ENCODE peak calls at places on chromosome 14, in seven cellular contexts. One of them, this sample, is unnamed. For H3K36me3, the result is how much of the 10 kb centered on the place peaks cover.

GRCh38 chr14:93032301-93032929 is 83.3 kb downstream of the ITPK1 start:
- DNase-seq in transverse colon: no peak
- DNase-seq in tibial nerve: no peak
- DNase-seq in cardiac muscle cell: no peak
- DNase-seq in RWPE2: no peak
- DNase-seq in CD8-positive, alpha-beta T cell: no peak
- DNase-seq in astrocyte: no peak
- DNase-seq in this sample: no peak

GRCh38 chr14:68375371-68375770 is 417.5 kb downstream of the ZFP36L1 start:
- DNase-seq in transverse colon: no peak
- DNase-seq in tibial nerve: no peak
- DNase-seq in cardiac muscle cell: no peak
- DNase-seq in RWPE2: no peak
- DNase-seq in CD8-positive, alpha-beta T cell: no peak
- DNase-seq in astrocyte: no peak
- DNase-seq in this sample: no peak

GRCh38 chr14:51676549-51676948 is 24.8 kb downstream of the FRMD6 start:
- DNase-seq in transverse colon: no peak
- DNase-seq in tibial nerve: no peak
- DNase-seq in cardiac muscle cell: peak
- DNase-seq in RWPE2: no peak
- DNase-seq in CD8-positive, alpha-beta T cell: no peak
- DNase-seq in astrocyte: no peak
- DNase-seq in this sample: no peak

GRCh38 chr14:30768791-30769190 is 105.6 kb upstream of the COCH start:
- DNase-seq in transverse colon: no peak
- DNase-seq in tibial nerve: no peak
- DNase-seq in cardiac muscle cell: no peak
- DNase-seq in RWPE2: no peak
- DNase-seq in CD8-positive, alpha-beta T cell: no peak
- DNase-seq in astrocyte: no peak
- DNase-seq in this sample: no peak

GRCh38 chr14:37592288-37593274 is 2.5 kb downstream of the FOXA1 start:
- DNase-seq in transverse colon: peak
- DNase-seq in tibial nerve: no peak
- DNase-seq in cardiac muscle cell: no peak
- DNase-seq in RWPE2: peak
- DNase-seq in CD8-positive, alpha-beta T cell: no peak
- DNase-seq in astrocyte: no peak
- DNase-seq in this sample: no peak

GRCh38 chr14:53260286-53260685 is 107.2 kb upstream of the DDHD1 start:
- DNase-seq in transverse colon: no peak
- DNase-seq in tibial nerve: no peak
- DNase-seq in cardiac muscle cell: no peak
- DNase-seq in RWPE2: no peak
- DNase-seq in CD8-positive, alpha-beta T cell: no peak
- DNase-seq in astrocyte: no peak
- DNase-seq in this sample: no peak

GRCh38 chr14:83294941-83295340 is 1761.3 kb upstream of the SEL1L start:
- DNase-seq in transverse colon: no peak
- DNase-seq in tibial nerve: no peak
- DNase-seq in cardiac muscle cell: peak
- DNase-seq in RWPE2: no peak
- DNase-seq in CD8-positive, alpha-beta T cell: no peak
- DNase-seq in astrocyte: peak
- DNase-seq in this sample: peak

GRCh38 chr14:59919582-59920377 is at the start of gene LRRC9:
- DNase-seq in transverse colon: peak
- DNase-seq in tibial nerve: no peak
- DNase-seq in cardiac muscle cell: peak
- DNase-seq in RWPE2: peak
- DNase-seq in CD8-positive, alpha-beta T cell: peak
- DNase-seq in astrocyte: peak
- DNase-seq in this sample: peak

GRCh38 chr14:52974406-52974805 is 23.6 kb upstream of the FERMT2 start:
- DNase-seq in transverse colon: no peak
- DNase-seq in tibial nerve: no peak
- DNase-seq in cardiac muscle cell: no peak
- DNase-seq in RWPE2: no peak
- DNase-seq in CD8-positive, alpha-beta T cell: no peak
- DNase-seq in astrocyte: no peak
- DNase-seq in this sample: no peak

GRCh38 chr14:51004352-51004800 is 60.1 kb upstream of the PYGL start:
- DNase-seq in transverse colon: peak
- DNase-seq in tibial nerve: no peak
- DNase-seq in cardiac muscle cell: no peak
- DNase-seq in RWPE2: no peak
- DNase-seq in CD8-positive, alpha-beta T cell: no peak
- DNase-seq in astrocyte: no peak
- DNase-seq in this sample: no peak

GRCh38 chr14:60760648-60761364 is 26.2 kb downstream of the MNAT1 start:
- DNase-seq in transverse colon: no peak
- DNase-seq in tibial nerve: no peak
- DNase-seq in cardiac muscle cell: no peak
- DNase-seq in RWPE2: no peak
- DNase-seq in CD8-positive, alpha-beta T cell: no peak
- DNase-seq in astrocyte: no peak
- DNase-seq in this sample: no peak

GRCh38 chr14:50082784-50083466 is 33.4 kb downstream of the VCPKMT start:
- DNase-seq in transverse colon: peak
- DNase-seq in tibial nerve: no peak
- DNase-seq in cardiac muscle cell: no peak
- DNase-seq in RWPE2: no peak
- DNase-seq in CD8-positive, alpha-beta T cell: peak
- DNase-seq in astrocyte: peak
- DNase-seq in this sample: no peak

GRCh38 chr14:60563113-60563512 is 54.2 kb downstream of the SIX6 start:
- DNase-seq in transverse colon: no peak
- DNase-seq in tibial nerve: no peak
- DNase-seq in cardiac muscle cell: peak
- DNase-seq in RWPE2: no peak
- DNase-seq in CD8-positive, alpha-beta T cell: no peak
- DNase-seq in astrocyte: peak
- DNase-seq in this sample: no peak

GRCh38 chr14:50714452-50715073 is 46.5 kb upstream of the SAV1 start:
- DNase-seq in transverse colon: no peak
- DNase-seq in tibial nerve: peak
- DNase-seq in cardiac muscle cell: peak
- DNase-seq in RWPE2: no peak
- DNase-seq in CD8-positive, alpha-beta T cell: no peak
- DNase-seq in astrocyte: peak
- DNase-seq in this sample: no peak

GRCh38 chr14:91517013-91517412 is 6.9 kb upstream of the PPP4R3A start:
- DNase-seq in transverse colon: no peak
- DNase-seq in tibial nerve: no peak
- DNase-seq in cardiac muscle cell: no peak
- DNase-seq in RWPE2: no peak
- DNase-seq in CD8-positive, alpha-beta T cell: no peak
- DNase-seq in astrocyte: no peak
- DNase-seq in this sample: no peak

GRCh38 chr14:58899317-58899713 is 261.6 kb downstream of the DACT1 start:
- DNase-seq in transverse colon: no peak
- DNase-seq in tibial nerve: no peak
- DNase-seq in cardiac muscle cell: peak
- DNase-seq in RWPE2: no peak
- DNase-seq in CD8-positive, alpha-beta T cell: no peak
- DNase-seq in astrocyte: peak
- DNase-seq in this sample: no peak

GRCh38 chr14:41873379-41874034 is 266.8 kb downstream of the LRFN5 start:
- DNase-seq in transverse colon: no peak
- DNase-seq in tibial nerve: no peak
- DNase-seq in cardiac muscle cell: peak
- DNase-seq in RWPE2: no peak
- DNase-seq in CD8-positive, alpha-beta T cell: no peak
- DNase-seq in astrocyte: peak
- DNase-seq in this sample: no peak

GRCh38 chr14:89773644-89774316 is 180.8 kb downstream of the EFCAB11 start:
- DNase-seq in transverse colon: peak
- DNase-seq in tibial nerve: no peak
- DNase-seq in cardiac muscle cell: peak
- DNase-seq in RWPE2: no peak
- DNase-seq in CD8-positive, alpha-beta T cell: peak
- DNase-seq in astrocyte: peak
- DNase-seq in this sample: peak
- H3K27ac ChIP-seq in transverse colon: no peak
- H3K27ac ChIP-seq in tibial nerve: no peak
- H3K27ac ChIP-seq in cardiac muscle cell: no peak
- H3K27ac ChIP-seq in RWPE2: no peak
- H3K27ac ChIP-seq in CD8-positive, alpha-beta T cell: no peak
- H3K27ac ChIP-seq in astrocyte: no peak
- H3K27ac ChIP-seq in this sample: no peak

GRCh38 chr14:55807992-55808391 is 228.0 kb downstream of the KTN1 start:
- DNase-seq in transverse colon: no peak
- DNase-seq in tibial nerve: no peak
- DNase-seq in cardiac muscle cell: no peak
- DNase-seq in RWPE2: no peak
- DNase-seq in CD8-positive, alpha-beta T cell: no peak
- DNase-seq in astrocyte: no peak
- DNase-seq in this sample: no peak
- H3K4me3 ChIP-seq in transverse colon: no peak
- H3K4me3 ChIP-seq in tibial nerve: no peak
- H3K4me3 ChIP-seq in cardiac muscle cell: no peak
- H3K4me3 ChIP-seq in RWPE2: no peak
- H3K4me3 ChIP-seq in CD8-positive, alpha-beta T cell: no peak
- H3K4me3 ChIP-seq in astrocyte: no peak
- H3K4me3 ChIP-seq in this sample: no peak

DNA sequence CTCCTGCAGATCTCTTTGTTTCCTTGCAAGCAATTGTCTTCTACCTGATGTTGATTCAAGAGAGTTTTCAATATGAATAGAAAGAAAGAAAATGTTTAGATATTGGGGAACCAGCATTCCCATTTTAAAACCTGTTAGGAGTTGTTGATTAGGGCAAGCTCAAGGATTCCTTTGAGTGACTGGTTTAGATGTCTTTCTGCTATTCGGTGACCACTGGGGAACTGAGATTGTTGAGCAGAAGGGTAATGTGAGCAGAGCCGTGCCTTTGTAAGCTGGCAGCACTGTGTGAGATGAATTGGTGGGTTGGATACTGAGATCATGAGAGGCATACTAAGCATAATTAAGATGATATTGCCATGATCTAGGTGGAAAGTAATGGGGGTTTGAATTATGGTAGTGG is 39.1 kb upstream of the PAPLN start:
- DNase-seq in transverse colon: no peak
- DNase-seq in tibial nerve: no peak
- DNase-seq in cardiac muscle cell: no peak
- DNase-seq in RWPE2: no peak
- DNase-seq in CD8-positive, alpha-beta T cell: no peak
- DNase-seq in astrocyte: no peak
- DNase-seq in this sample: no peak
- H3K36me3 ChIP-seq in transverse colon: under half
- H3K36me3 ChIP-seq in tibial nerve: under half
- H3K36me3 ChIP-seq in cardiac muscle cell: under half
- H3K36me3 ChIP-seq in RWPE2: half or more
- H3K36me3 ChIP-seq in CD8-positive, alpha-beta T cell: under half
- H3K36me3 ChIP-seq in astrocyte: under half
- H3K36me3 ChIP-seq in this sample: under half

DNA sequence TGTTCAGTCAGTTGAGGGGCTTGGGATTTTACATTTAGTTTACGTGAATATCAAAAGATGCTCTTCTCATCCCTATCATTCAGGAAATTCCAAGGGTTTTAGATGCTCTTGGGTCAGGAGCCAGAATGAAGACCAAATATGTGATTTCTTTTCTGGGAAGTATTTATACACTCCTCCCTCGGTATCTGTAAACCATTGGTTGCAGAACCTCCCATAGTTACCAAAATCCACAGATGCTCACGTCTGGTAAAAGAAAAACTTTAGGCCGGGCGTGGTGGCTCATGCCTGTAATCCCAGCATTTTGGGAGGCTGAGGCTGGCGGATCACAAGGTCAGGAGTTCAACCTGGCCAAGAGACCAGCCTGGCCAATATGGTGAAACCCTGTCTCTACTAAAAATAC is 75.9 kb downstream of the TNFAIP2 start:
- DNase-seq in transverse colon: no peak
- DNase-seq in tibial nerve: peak
- DNase-seq in cardiac muscle cell: peak
- DNase-seq in RWPE2: no peak
- DNase-seq in CD8-positive, alpha-beta T cell: no peak
- DNase-seq in astrocyte: peak
- DNase-seq in this sample: no peak
- H3K27ac ChIP-seq in transverse colon: peak
- H3K27ac ChIP-seq in tibial nerve: peak
- H3K27ac ChIP-seq in cardiac muscle cell: no peak
- H3K27ac ChIP-seq in RWPE2: peak
- H3K27ac ChIP-seq in CD8-positive, alpha-beta T cell: no peak
- H3K27ac ChIP-seq in astrocyte: no peak
- H3K27ac ChIP-seq in this sample: no peak

GRCh38 chr14:105858676-105859025 is 332.3 kb downstream of the TMEM121 start:
- DNase-seq in transverse colon: peak
- DNase-seq in tibial nerve: no peak
- DNase-seq in cardiac muscle cell: no peak
- DNase-seq in RWPE2: peak
- DNase-seq in CD8-positive, alpha-beta T cell: no peak
- DNase-seq in astrocyte: no peak
- DNase-seq in this sample: peak
- H3K4me3 ChIP-seq in transverse colon: no peak
- H3K4me3 ChIP-seq in tibial nerve: no peak
- H3K4me3 ChIP-seq in cardiac muscle cell: no peak
- H3K4me3 ChIP-seq in RWPE2: no peak
- H3K4me3 ChIP-seq in CD8-positive, alpha-beta T cell: no peak
- H3K4me3 ChIP-seq in astrocyte: no peak
- H3K4me3 ChIP-seq in this sample: no peak

GRCh38 chr14:101825797-101826196 is 64.3 kb downstream of the PPP2R5C start:
- DNase-seq in transverse colon: no peak
- DNase-seq in tibial nerve: no peak
- DNase-seq in cardiac muscle cell: no peak
- DNase-seq in RWPE2: no peak
- DNase-seq in CD8-positive, alpha-beta T cell: no peak
- DNase-seq in astrocyte: no peak
- DNase-seq in this sample: no peak
- H3K36me3 ChIP-seq in transverse colon: under half
- H3K36me3 ChIP-seq in tibial nerve: under half
- H3K36me3 ChIP-seq in cardiac muscle cell: under half
- H3K36me3 ChIP-seq in RWPE2: under half
- H3K36me3 ChIP-seq in CD8-positive, alpha-beta T cell: under half
- H3K36me3 ChIP-seq in astrocyte: under half
- H3K36me3 ChIP-seq in this sample: under half

DNA sequence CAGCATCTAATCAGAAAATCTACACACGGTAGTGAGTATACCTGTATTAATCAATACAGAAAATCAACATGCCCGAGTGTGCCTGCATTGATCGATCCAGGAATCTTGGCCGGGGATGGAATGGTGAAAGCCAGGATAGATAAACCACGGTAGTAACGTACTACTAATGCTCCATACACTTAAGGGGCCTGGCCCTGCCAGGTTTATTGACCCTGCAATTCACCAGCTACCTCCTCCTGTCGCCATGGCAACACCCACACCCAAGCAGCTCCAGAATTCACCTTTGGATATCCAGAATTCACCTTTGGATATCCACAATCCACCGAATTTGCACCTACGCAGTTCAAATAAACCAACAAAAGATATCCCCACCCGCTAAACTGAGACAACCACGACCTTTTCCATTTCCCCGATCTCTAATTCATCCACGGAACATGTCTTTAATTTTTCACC is 14.8 kb upstream of the CALM1 start:
- DNase-seq in transverse colon: peak
- DNase-seq in tibial nerve: peak
- DNase-seq in cardiac muscle cell: no peak
- DNase-seq in RWPE2: no peak
- DNase-seq in CD8-positive, alpha-beta T cell: no peak
- DNase-seq in astrocyte: no peak
- DNase-seq in this sample: peak
- H3K27ac ChIP-seq in transverse colon: peak
- H3K27ac ChIP-seq in tibial nerve: peak
- H3K27ac ChIP-seq in cardiac muscle cell: peak
- H3K27ac ChIP-seq in RWPE2: peak
- H3K27ac ChIP-seq in CD8-positive, alpha-beta T cell: peak
- H3K27ac ChIP-seq in astrocyte: peak
- H3K27ac ChIP-seq in this sample: peak

GRCh38 chr14:97977711-97978261 is 1180.6 kb downstream of the VRK1 start:
- DNase-seq in transverse colon: peak
- DNase-seq in tibial nerve: peak
- DNase-seq in cardiac muscle cell: peak
- DNase-seq in RWPE2: peak
- DNase-seq in CD8-positive, alpha-beta T cell: peak
- DNase-seq in astrocyte: peak
- DNase-seq in this sample: no peak
- H3K4me3 ChIP-seq in transverse colon: peak
- H3K4me3 ChIP-seq in tibial nerve: peak
- H3K4me3 ChIP-seq in cardiac muscle cell: no peak
- H3K4me3 ChIP-seq in RWPE2: peak
- H3K4me3 ChIP-seq in CD8-positive, alpha-beta T cell: peak
- H3K4me3 ChIP-seq in astrocyte: peak
- H3K4me3 ChIP-seq in this sample: no peak